ENCODE peak calls at places on chromosomes 1 and 21, in eight cellular contexts. Z, M, Y, L, O, F, E and K are unnamed samples.
A peak's percentile ranks its signal among the peaks of the same experiment; 100 is the strongest.

GRCh38 chr1:213162338-213162737 is 111.3 kb downstream of the RPS6KC1 start:
- DNase-seq in Z (peak; percentile 79), M (no peak), Y (no peak), L (no peak), O (no peak), F (peak; percentile 83), E (no peak), K (no peak)

GRCh38 chr1:54252371-54252770 is 52.4 kb downstream of the MRPL37 start:
- DNase-seq in Z (no peak), M (no peak), Y (no peak), L (no peak), O (no peak), F (no peak), E (no peak), K (no peak)

GRCh38 chr1:56644064-56644940 is 812 bp upstream of the PRKAA2 start:
- DNase-seq in Z (peak; percentile 9), M (no peak), Y (peak; percentile 86), L (no peak), O (peak; percentile 6), F (peak; percentile 26), E (peak; percentile 56), K (no peak)

GRCh38 chr1:159925713-159926066 is 383 bp upstream of the TAGLN2 start:
- DNase-seq in Z (no peak), M (no peak), Y (peak; percentile 52), L (no peak), O (no peak), F (no peak), E (peak; percentile 52), K (no peak)

GRCh38 chr1:176735201-176735600 is 272.2 kb downstream of the PAPPA2 start:
- DNase-seq in Z (no peak), M (peak; percentile 4), Y (no peak), L (no peak), O (no peak), F (no peak), E (no peak), K (no peak)

GRCh38 chr21:14918542-14918941 is 146.3 kb downstream of the NRIP1 start:
- DNase-seq in Z (peak; percentile 22), M (no peak), Y (peak; percentile 78), L (peak; percentile 34), O (no peak), F (no peak), E (no peak), K (no peak)

GRCh38 chr1:198677027-198677426 is 38.2 kb downstream of the PTPRC start:
- DNase-seq in Z (peak; percentile 20), M (no peak), Y (no peak), L (no peak), O (no peak), F (no peak), E (no peak), K (no peak)

GRCh38 chr1:169201084-169201619 is 94.7 kb downstream of the ATP1B1 start:
- DNase-seq in Z (peak; percentile 21), M (peak; percentile 32), Y (no peak), L (no peak), O (no peak), F (peak; percentile 43), E (no peak), K (no peak)

GRCh38 chr1:35044406-35044805 is 12.7 kb upstream of the ZMYM6 start:
- DNase-seq in Z (no peak), M (no peak), Y (no peak), L (no peak), O (no peak), F (peak; percentile 1), E (no peak), K (no peak)